ENCODE peak calls at places on chromosome 21, in four cellular contexts. X is IMR-90, Q is mesenchymal stem cell, P is PC-3. A is an unnamed sample. For H3K4me1, the result is how much of the 10 kb centered on the place peaks cover.

GRCh38 chr21:16522512-16522911 is 792.7 kb downstream of the USP25 start:
- DNase-seq in Q (peak), X (peak), P (no peak), A (no peak)

GRCh38 chr21:38669186-38669585 is 136.5 kb upstream of the ETS2 start:
- DNase-seq in P (peak), X (peak), Q (peak), A (no peak)

GRCh38 chr21:17802568-17802967 is 16.6 kb downstream of the C21orf91 start:
- DNase-seq in P (no peak), X (peak), Q (peak), A (no peak)

GRCh38 chr21:15669247-15669646 is 60.5 kb upstream of the USP25 start:
- DNase-seq in P (no peak), Q (peak), X (peak), A (peak)

GRCh38 chr21:26840206-26840605 is 5.0 kb downstream of the ADAMTS1 start:
- DNase-seq in X (no peak), P (no peak), Q (no peak), A (no peak)

GRCh38 chr21:15483138-15483780 is 246.5 kb upstream of the USP25 start:
- DNase-seq in P (peak), X (peak), Q (peak), A (peak)

GRCh38 chr21:28375708-28376385 is 616.8 kb downstream of the LTN1 start:
- DNase-seq in P (no peak), Q (peak), X (peak), A (no peak)

GRCh38 chr21:19993186-19993711 is 1005.0 kb upstream of the NCAM2 start:
- DNase-seq in P (no peak), Q (peak), X (no peak), A (no peak)

GRCh38 chr21:39057121-39057520 is 126.1 kb downstream of the PSMG1 start:
- DNase-seq in P (no peak), X (no peak), Q (no peak), A (no peak)

GRCh38 chr21:35559128-35559831 is 501.0 kb downstream of the SETD4 start:
- DNase-seq in X (peak), P (no peak), Q (peak), A (no peak)

GRCh38 chr21:29208666-29209059 is 78.2 kb downstream of the MAP3K7CL start:
- DNase-seq in X (peak), Q (peak), P (peak), A (peak)

GRCh38 chr21:35559881-35560280 is 500.4 kb downstream of the SETD4 start:
- DNase-seq in Q (peak), P (no peak), X (peak), A (no peak)

GRCh38 chr21:27219068-27219467 is 252.2 kb upstream of the ADAMTS5 start:
- DNase-seq in X (peak), P (peak), Q (peak), A (no peak)

GRCh38 chr21:18725653-18726052 is 322.1 kb upstream of the TMPRSS15 start:
- DNase-seq in Q (no peak), X (no peak), P (peak), A (no peak)

GRCh38 chr21:42593815-42594157 is 59.6 kb upstream of the PDE9A start:
- DNase-seq in P (no peak), Q (no peak), X (no peak), A (no peak)

GRCh38 chr21:31310750-31311149 is 33.3 kb downstream of the TIAM1 start:
- DNase-seq in X (peak), Q (peak), P (peak), A (peak)

GRCh38 chr21:14620152-14620551 is 74.0 kb upstream of the SAMSN1 start:
- DNase-seq in P (no peak), Q (no peak), X (no peak), A (no peak)

GRCh38 chr21:29726061-29726460 is 213.7 kb downstream of the GRIK1 start:
- DNase-seq in P (no peak), Q (no peak), X (no peak), A (no peak)

GRCh38 chr21:42650033-42650370 is 3.4 kb upstream of the PDE9A start:
- DNase-seq in P (no peak), Q (no peak), X (no peak), A (no peak)

GRCh38 chr21:30838536-30838935 is 9.0 kb upstream of the KRTAP7-1 start:
- DNase-seq in X (no peak), P (no peak), Q (no peak), A (no peak)

GRCh38 chr21:18244721-18245486 is at the start of gene CHODL:
- DNase-seq in P (no peak), Q (peak), X (no peak), A (no peak)

GRCh38 chr21:42190492-42190875 is 28.5 kb upstream of the ABCG1 start:
- DNase-seq in P (no peak), Q (no peak), X (no peak), A (no peak)

GRCh38 chr21:28761709-28762356 is 230.8 kb downstream of the LTN1 start:
- DNase-seq in P (no peak), X (peak), Q (no peak), A (no peak)

GRCh38 chr21:15222711-15223110 is 157.9 kb upstream of the NRIP1 start:
- DNase-seq in P (peak), Q (peak), X (no peak), A (no peak)

GRCh38 chr21:18275740-18276139 is 31.1 kb downstream of the CHODL start:
- DNase-seq in P (no peak), Q (no peak), X (no peak), A (no peak)

GRCh38 chr21:33071878-33072306 is 2.0 kb downstream of the OLIG1 start:
- DNase-seq in X (peak), P (no peak), Q (peak), A (no peak)

GRCh38 chr21:33069243-33069642 is 698 bp upstream of the OLIG1 start:
- DNase-seq in X (no peak), Q (no peak), P (no peak), A (no peak)

GRCh38 chr21:33070921-33071877 is 1.3 kb downstream of the OLIG1 start:
- DNase-seq in P (no peak), Q (peak), X (no peak), A (no peak)

GRCh38 chr21:33069645-33069993 is 322 bp upstream of the OLIG1 start:
- DNase-seq in P (no peak), Q (no peak), X (no peak), A (no peak)

DNA sequence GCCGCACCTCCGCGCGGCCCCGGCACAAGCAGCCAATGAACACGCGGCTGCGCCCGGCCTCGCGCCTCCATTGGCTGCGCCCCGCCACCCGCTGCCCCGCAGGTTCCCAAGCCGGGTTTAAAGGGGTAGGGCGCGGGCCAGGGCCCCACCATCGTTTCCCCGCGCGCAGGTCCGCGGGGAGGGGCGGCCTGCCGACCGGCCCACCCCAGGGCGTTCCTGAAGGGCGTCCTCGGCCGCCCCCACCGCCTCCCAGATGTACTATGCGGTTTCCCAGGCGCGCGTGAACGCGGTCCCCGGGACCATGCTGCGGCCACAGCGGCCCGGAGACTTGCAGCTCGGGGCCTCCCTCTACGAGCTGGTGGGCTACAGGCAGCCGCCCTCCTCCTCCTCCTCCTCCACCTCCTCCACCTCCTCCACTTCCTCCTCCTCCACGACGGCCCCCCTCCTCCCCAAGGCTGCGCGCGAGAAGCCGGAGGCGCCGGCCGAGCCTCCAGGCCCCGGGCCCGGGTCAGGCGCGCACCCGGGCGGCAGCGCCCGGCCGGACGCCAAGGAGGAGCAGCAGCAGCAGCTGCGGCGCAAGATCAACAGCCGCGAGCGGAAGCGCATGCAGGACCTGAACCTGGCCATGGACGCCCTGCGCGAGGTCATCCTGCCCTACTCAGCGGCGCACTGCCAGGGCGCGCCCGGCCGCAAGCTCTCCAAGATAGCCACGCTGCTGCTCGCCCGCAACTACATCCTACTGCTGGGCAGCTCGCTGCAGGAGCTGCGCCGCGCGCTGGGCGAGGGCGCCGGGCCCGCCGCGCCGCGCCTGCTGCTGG is at the start of gene OLIG1:
- DNase-seq in Q (peak), P (peak), X (peak), A (no peak)
- H3K4me3 ChIP-seq in Q (no peak), P (peak), X (no peak), A (no peak)

DNA sequence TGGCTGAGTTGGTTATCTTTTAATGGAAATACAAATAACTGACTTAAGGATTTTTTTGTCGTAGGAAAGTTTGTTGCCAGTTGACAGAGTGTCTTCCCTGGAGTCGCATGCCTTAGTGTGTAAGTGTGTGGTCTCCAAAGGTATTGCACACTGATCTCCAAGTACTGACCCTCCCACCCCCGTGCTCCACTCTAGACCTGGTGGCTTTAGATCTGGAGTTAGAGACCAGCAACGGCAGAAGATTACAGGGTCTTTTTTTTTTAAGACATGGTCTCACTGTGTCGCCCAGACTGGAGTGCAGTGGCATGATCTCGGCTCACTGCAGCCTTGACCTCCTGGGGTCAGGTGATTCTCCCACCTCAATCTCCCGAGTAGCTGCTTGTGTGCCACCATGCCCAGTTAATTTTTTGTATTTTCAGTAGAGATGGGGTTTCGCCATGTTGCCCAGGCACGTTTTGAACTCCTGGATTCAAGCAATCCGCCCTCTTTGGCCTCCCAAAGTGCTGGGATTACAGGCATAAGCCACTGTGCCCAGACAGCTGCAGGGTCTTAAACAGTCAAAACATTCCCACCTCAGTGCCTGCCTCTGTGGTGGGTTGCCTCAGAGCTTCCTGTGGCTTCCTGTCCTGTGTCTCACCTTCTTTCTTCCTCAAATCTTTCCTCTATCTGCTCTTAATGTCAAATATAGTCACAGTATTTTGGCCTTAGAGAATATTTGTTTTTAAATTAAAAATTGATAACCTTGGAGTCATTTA is 6.9 kb downstream of the TRAPPC10 start:
- DNase-seq in Q (no peak), P (no peak), X (no peak), A (no peak)
- H3K4me1 ChIP-seq in Q (under half), P (under half), X (under half), A (under half)

GRCh38 chr21:41169258-41169576 is 1.3 kb downstream of the BACE2 start:
- DNase-seq in X (no peak), Q (no peak), P (no peak), A (no peak)
- H2AFZ ChIP-seq in X (peak), Q (no peak), P (peak), A (peak)

GRCh38 chr21:36708512-36709029 is 9.7 kb downstream of the SIM2 start:
- DNase-seq in Q (no peak), P (no peak), X (no peak), A (no peak)

GRCh38 chr21:36709868-36710728 is 11.2 kb downstream of the SIM2 start:
- DNase-seq in Q (no peak), X (no peak), P (no peak), A (no peak)

GRCh38 chr21:36709030-36709867 is 10.3 kb downstream of the SIM2 start:
- DNase-seq in X (no peak), P (no peak), Q (no peak), A (no peak)

GRCh38 chr21:36707763-36708511 is 9.0 kb downstream of the SIM2 start:
- DNase-seq in X (no peak), P (no peak), Q (no peak), A (no peak)

GRCh38 chr21:36710729-36711048 is 11.8 kb downstream of the SIM2 start:
- DNase-seq in Q (no peak), P (no peak), X (no peak), A (no peak)
- H3K4me3 ChIP-seq in Q (no peak), P (no peak), X (no peak), A (no peak)

DNA sequence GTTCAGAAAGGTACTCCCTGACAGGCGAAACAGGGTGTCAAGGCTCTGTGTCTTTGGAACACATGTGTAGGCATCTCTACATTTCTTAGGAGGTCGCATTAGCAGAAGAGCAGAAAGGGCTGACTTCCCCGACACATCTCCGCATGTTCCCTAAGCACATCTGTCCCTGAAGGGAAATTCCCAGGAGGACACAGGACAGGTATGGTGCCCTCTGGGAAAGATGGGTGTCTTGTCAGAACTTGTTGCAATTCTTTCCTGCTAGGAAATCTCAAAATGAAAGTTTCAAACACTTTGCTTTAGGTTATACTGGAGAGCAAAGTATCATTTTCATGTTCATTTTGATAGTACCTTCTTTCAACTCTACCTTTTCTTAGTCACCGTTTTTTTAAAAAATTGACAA is 2.0 kb downstream of the DSCAM start:
- DNase-seq in P (no peak), Q (no peak), X (no peak), A (no peak)
- H3K4me1 ChIP-seq in P (under half), Q (under half), X (under half), A (under half)

GRCh38 chr21:46081862-46082637 is 15.9 kb upstream of the COL6A2 start:
- DNase-seq in P (no peak), X (no peak), Q (no peak), A (no peak)

GRCh38 chr21:46084709-46085108 is 13.2 kb upstream of the COL6A2 start:
- DNase-seq in P (peak), X (no peak), Q (no peak), A (no peak)

GRCh38 chr21:46084041-46084561 is 13.8 kb upstream of the COL6A2 start:
- DNase-seq in P (no peak), Q (no peak), X (no peak), A (no peak)

GRCh38 chr21:46082638-46083270 is 15.2 kb upstream of the COL6A2 start:
- DNase-seq in P (no peak), Q (no peak), X (no peak), A (no peak)

GRCh38 chr21:46083271-46084040 is 14.5 kb upstream of the COL6A2 start:
- DNase-seq in X (no peak), P (no peak), Q (no peak), A (no peak)
- H2AFZ ChIP-seq in X (peak), P (no peak), Q (no peak), A (no peak)